ENCODE peak calls at places on chromosomes 11 and 22, in six cellular contexts. One of them, this sample, is unnamed.

GRCh38 chr11:70788247-70789022 is 390.1 kb downstream of the CTTN start:
- DNase-seq in HepG2: no peak
- DNase-seq in A549: peak
- DNase-seq in NB4: peak
- DNase-seq in GM12878: no peak
- DNase-seq in K562: peak
- DNase-seq in this sample: peak

GRCh38 chr22:45709866-45710265 is 38.2 kb downstream of the ATXN10 start:
- DNase-seq in HepG2: no peak
- DNase-seq in A549: no peak
- DNase-seq in NB4: no peak
- DNase-seq in GM12878: no peak
- DNase-seq in K562: no peak
- DNase-seq in this sample: no peak

GRCh38 chr11:28009383-28009782 is 98.6 kb downstream of the KIF18A start:
- DNase-seq in HepG2: no peak
- DNase-seq in A549: no peak
- DNase-seq in NB4: peak
- DNase-seq in GM12878: no peak
- DNase-seq in K562: no peak
- DNase-seq in this sample: no peak

GRCh38 chr11:70029115-70029830 is 48.8 kb upstream of the ANO1 start:
- DNase-seq in HepG2: no peak
- DNase-seq in A549: no peak
- DNase-seq in NB4: no peak
- DNase-seq in GM12878: no peak
- DNase-seq in K562: no peak
- DNase-seq in this sample: no peak

GRCh38 chr22:49738566-49738965 is 89.1 kb downstream of the BRD1 start:
- DNase-seq in HepG2: no peak
- DNase-seq in A549: no peak
- DNase-seq in NB4: no peak
- DNase-seq in GM12878: no peak
- DNase-seq in K562: no peak
- DNase-seq in this sample: no peak

GRCh38 chr11:87529486-87529885 is 491.8 kb downstream of the TMEM135 start:
- DNase-seq in HepG2: no peak
- DNase-seq in A549: no peak
- DNase-seq in NB4: no peak
- DNase-seq in GM12878: no peak
- DNase-seq in K562: no peak
- DNase-seq in this sample: no peak

GRCh38 chr22:48720662-48721393 is 1106.8 kb downstream of the BRD1 start:
- DNase-seq in HepG2: no peak
- DNase-seq in A549: no peak
- DNase-seq in NB4: no peak
- DNase-seq in GM12878: no peak
- DNase-seq in K562: no peak
- DNase-seq in this sample: no peak

GRCh38 chr22:18059473-18059872 is 18.3 kb upstream of the PEX26 start:
- DNase-seq in HepG2: no peak
- DNase-seq in A549: no peak
- DNase-seq in NB4: no peak
- DNase-seq in GM12878: no peak
- DNase-seq in K562: no peak
- DNase-seq in this sample: no peak

GRCh38 chr22:17131686-17132085 is 10.5 kb upstream of the TMEM121B start:
- DNase-seq in HepG2: no peak
- DNase-seq in A549: no peak
- DNase-seq in NB4: no peak
- DNase-seq in GM12878: no peak
- DNase-seq in K562: no peak
- DNase-seq in this sample: no peak

GRCh38 chr22:37624876-37625275 is 14.6 kb upstream of the SH3BP1 start:
- DNase-seq in HepG2: no peak
- DNase-seq in A549: no peak
- DNase-seq in NB4: no peak
- DNase-seq in GM12878: no peak
- DNase-seq in K562: no peak
- DNase-seq in this sample: no peak

GRCh38 chr22:46451741-46452140 is 85.7 kb downstream of the CELSR1 start:
- DNase-seq in HepG2: no peak
- DNase-seq in A549: no peak
- DNase-seq in NB4: no peak
- DNase-seq in GM12878: no peak
- DNase-seq in K562: no peak
- DNase-seq in this sample: no peak

GRCh38 chr11:43289368-43289767 is 22.4 kb upstream of the API5 start:
- DNase-seq in HepG2: no peak
- DNase-seq in A549: no peak
- DNase-seq in NB4: no peak
- DNase-seq in GM12878: no peak
- DNase-seq in K562: no peak
- DNase-seq in this sample: no peak

GRCh38 chr11:30239025-30239424 is 8.2 kb downstream of the FSHB start:
- DNase-seq in HepG2: no peak
- DNase-seq in A549: no peak
- DNase-seq in NB4: no peak
- DNase-seq in GM12878: no peak
- DNase-seq in K562: no peak
- DNase-seq in this sample: no peak

GRCh38 chr11:114285599-114285998 is 10.6 kb upstream of the NNMT start:
- DNase-seq in HepG2: no peak
- DNase-seq in A549: no peak
- DNase-seq in NB4: no peak
- DNase-seq in GM12878: no peak
- DNase-seq in K562: no peak
- DNase-seq in this sample: no peak

GRCh38 chr22:36467946-36468345 is 13.5 kb downstream of the TXN2 start:
- DNase-seq in HepG2: no peak
- DNase-seq in A549: peak
- DNase-seq in NB4: peak
- DNase-seq in GM12878: no peak
- DNase-seq in K562: peak
- DNase-seq in this sample: peak

GRCh38 chr11:116640641-116641402 is 132.0 kb downstream of the BUD13 start:
- DNase-seq in HepG2: no peak
- DNase-seq in A549: no peak
- DNase-seq in NB4: no peak
- DNase-seq in GM12878: no peak
- DNase-seq in K562: no peak
- DNase-seq in this sample: no peak

GRCh38 chr22:32830473-32830872 is 29.0 kb downstream of the TIMP3 start:
- DNase-seq in HepG2: no peak
- DNase-seq in A549: no peak
- DNase-seq in NB4: no peak
- DNase-seq in GM12878: no peak
- DNase-seq in K562: no peak
- DNase-seq in this sample: peak

GRCh38 chr22:38489561-38490133 is 16.5 kb downstream of the DDX17 start:
- DNase-seq in HepG2: no peak
- DNase-seq in A549: no peak
- DNase-seq in NB4: no peak
- DNase-seq in GM12878: no peak
- DNase-seq in K562: no peak
- DNase-seq in this sample: no peak

GRCh38 chr11:93740031-93740801 is 1.1 kb downstream of the TAF1D start:
- DNase-seq in HepG2: peak
- DNase-seq in A549: no peak
- DNase-seq in NB4: peak
- DNase-seq in GM12878: no peak
- DNase-seq in K562: peak
- DNase-seq in this sample: peak

GRCh38 chr11:128632151-128632791 is 44.9 kb upstream of the ETS1 start:
- DNase-seq in HepG2: peak
- DNase-seq in A549: no peak
- DNase-seq in NB4: peak
- DNase-seq in GM12878: no peak
- DNase-seq in K562: no peak
- DNase-seq in this sample: peak

GRCh38 chr11:3222003-3222855 is 3.6 kb upstream of the MRGPRG start:
- DNase-seq in HepG2: no peak
- DNase-seq in A549: no peak
- DNase-seq in NB4: no peak
- DNase-seq in GM12878: no peak
- DNase-seq in K562: no peak
- DNase-seq in this sample: no peak

GRCh38 chr11:126917531-126918204 is 82.9 kb downstream of the KIRREL3 start:
- DNase-seq in HepG2: no peak
- DNase-seq in A549: peak
- DNase-seq in NB4: no peak
- DNase-seq in GM12878: peak
- DNase-seq in K562: no peak
- DNase-seq in this sample: no peak

GRCh38 chr11:78802058-78802633 is 227.5 kb upstream of the NARS2 start:
- DNase-seq in HepG2: no peak
- DNase-seq in A549: no peak
- DNase-seq in NB4: no peak
- DNase-seq in GM12878: no peak
- DNase-seq in K562: no peak
- DNase-seq in this sample: no peak

GRCh38 chr11:9855579-9856260 is 191.8 kb downstream of the SWAP70 start:
- DNase-seq in HepG2: no peak
- DNase-seq in A549: no peak
- DNase-seq in NB4: no peak
- DNase-seq in GM12878: peak
- DNase-seq in K562: no peak
- DNase-seq in this sample: no peak

GRCh38 chr11:77175021-77175842 is 47.2 kb downstream of the MYO7A start:
- DNase-seq in HepG2: no peak
- DNase-seq in A549: no peak
- DNase-seq in NB4: peak
- DNase-seq in GM12878: no peak
- DNase-seq in K562: no peak
- DNase-seq in this sample: no peak

GRCh38 chr11:27362032-27362431 is 983 bp downstream of the CCDC34 start:
- DNase-seq in HepG2: no peak
- DNase-seq in A549: no peak
- DNase-seq in NB4: no peak
- DNase-seq in GM12878: no peak
- DNase-seq in K562: no peak
- DNase-seq in this sample: no peak

GRCh38 chr11:43825217-43825816 is 55.3 kb upstream of the ALKBH3 start:
- DNase-seq in HepG2: peak
- DNase-seq in A549: peak
- DNase-seq in NB4: peak
- DNase-seq in GM12878: no peak
- DNase-seq in K562: peak
- DNase-seq in this sample: peak

GRCh38 chr22:17753401-17753989 is 20.8 kb downstream of the BID start:
- DNase-seq in HepG2: no peak
- DNase-seq in A549: no peak
- DNase-seq in NB4: peak
- DNase-seq in GM12878: no peak
- DNase-seq in K562: no peak
- DNase-seq in this sample: no peak

GRCh38 chr11:115456019-115456418 is 48.2 kb downstream of the CADM1 start:
- DNase-seq in HepG2: no peak
- DNase-seq in A549: no peak
- DNase-seq in NB4: no peak
- DNase-seq in GM12878: no peak
- DNase-seq in K562: no peak
- DNase-seq in this sample: no peak

GRCh38 chr11:6541356-6541755 is 44.3 kb downstream of the DNHD1 start:
- DNase-seq in HepG2: no peak
- DNase-seq in A549: no peak
- DNase-seq in NB4: no peak
- DNase-seq in GM12878: no peak
- DNase-seq in K562: no peak
- DNase-seq in this sample: no peak

GRCh38 chr11:7257744-7258143 is 6.0 kb downstream of the SYT9 start:
- DNase-seq in HepG2: no peak
- DNase-seq in A549: no peak
- DNase-seq in NB4: no peak
- DNase-seq in GM12878: no peak
- DNase-seq in K562: no peak
- DNase-seq in this sample: no peak

DNA sequence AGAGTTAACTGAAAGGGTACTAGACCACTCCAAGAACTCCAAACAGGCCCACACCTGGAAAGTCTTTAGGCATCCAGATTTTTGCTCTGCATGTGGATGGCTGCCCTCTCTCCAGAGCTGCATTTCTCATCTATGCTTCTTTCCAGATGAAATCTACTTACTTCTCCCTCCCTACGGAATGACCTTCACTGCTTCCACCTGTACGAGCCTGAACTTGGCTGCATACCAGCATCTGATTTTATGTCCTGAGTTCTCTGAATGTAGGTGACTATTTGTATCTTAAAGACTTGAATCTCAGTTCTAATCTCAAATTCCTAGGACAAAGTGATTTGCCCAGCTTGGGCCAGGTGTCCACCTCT is 13.3 kb downstream of the CELF1 start:
- DNase-seq in HepG2: no peak
- DNase-seq in A549: no peak
- DNase-seq in NB4: no peak
- DNase-seq in GM12878: no peak
- DNase-seq in K562: no peak
- DNase-seq in this sample: no peak
- H3K4me3 ChIP-seq in HepG2: no peak
- H3K4me3 ChIP-seq in A549: no peak
- H3K4me3 ChIP-seq in NB4: no peak
- H3K4me3 ChIP-seq in GM12878: no peak
- H3K4me3 ChIP-seq in K562: no peak
- H3K4me3 ChIP-seq in this sample: no peak

DNA sequence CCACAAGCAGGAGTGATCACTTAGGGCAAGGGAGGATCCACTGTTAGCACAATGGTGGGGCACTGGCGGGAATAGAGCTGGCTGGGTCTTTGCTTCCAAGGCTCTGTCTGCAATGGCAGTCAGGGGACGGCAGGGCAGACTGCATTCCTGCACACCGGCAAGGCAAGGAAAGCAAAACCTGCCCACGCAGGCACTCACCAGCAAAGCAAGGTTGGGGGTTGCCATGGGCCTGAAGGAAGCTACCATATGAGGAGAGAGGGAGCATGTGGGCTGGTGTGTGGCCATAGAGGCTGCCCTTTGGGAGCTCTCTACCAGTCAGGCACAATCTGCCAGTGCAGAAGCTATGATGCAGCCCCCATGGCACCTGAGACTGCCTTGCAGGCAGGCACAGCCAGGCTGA is 33.2 kb downstream of the OR8B12 start:
- DNase-seq in HepG2: no peak
- DNase-seq in A549: no peak
- DNase-seq in NB4: no peak
- DNase-seq in GM12878: no peak
- DNase-seq in K562: no peak
- DNase-seq in this sample: no peak
- TF ChIP-seq CTCF in HepG2: no peak
- TF ChIP-seq CTCF in A549: no peak
- TF ChIP-seq CTCF in NB4: no peak
- TF ChIP-seq CTCF in GM12878: no peak
- TF ChIP-seq CTCF in K562: no peak
- TF ChIP-seq CTCF in this sample: no peak

GRCh38 chr22:43159484-43160178 is 8.3 kb downstream of the TSPO start:
- DNase-seq in HepG2: no peak
- DNase-seq in A549: no peak
- DNase-seq in NB4: no peak
- DNase-seq in GM12878: no peak
- DNase-seq in K562: peak
- DNase-seq in this sample: no peak
- TF ChIP-seq MYC in HepG2: no peak
- TF ChIP-seq MYC in A549: no peak
- TF ChIP-seq MYC in NB4: no peak
- TF ChIP-seq MYC in GM12878: no peak
- TF ChIP-seq MYC in K562: no peak
- TF ChIP-seq MYC in this sample: no peak

GRCh38 chr11:112174789-112175595 is at the start of gene BCO2:
- DNase-seq in HepG2: peak
- DNase-seq in A549: peak
- DNase-seq in NB4: peak
- DNase-seq in GM12878: no peak
- DNase-seq in K562: peak
- DNase-seq in this sample: peak
- H3K4me3 ChIP-seq in HepG2: no peak
- H3K4me3 ChIP-seq in A549: peak
- H3K4me3 ChIP-seq in NB4: no peak
- H3K4me3 ChIP-seq in GM12878: no peak
- H3K4me3 ChIP-seq in K562: no peak
- H3K4me3 ChIP-seq in this sample: peak